ENCODE peak calls at places on chromosomes 11 and 22, in six cellular contexts. N is thyroid gland; S is fibroblast of lung; Z is body of pancreas; J is small intestine; K is naive thymus-derived CD4-positive, alpha-beta T cell. V is an unnamed sample. For H3K4me1, the result is how much of the 10 kb centered on the place peaks cover.

GRCh38 chr22:50656122-50657070 is 16.2 kb upstream of the SHANK3 start:
- DNase-seq in Z (peak), S (peak), N (peak), J (no peak), K (no peak), V (no peak)

GRCh38 chr11:95338430-95338991 is 107.5 kb upstream of the SESN3 start:
- DNase-seq in J (no peak), N (peak), Z (peak), S (peak), K (no peak), V (peak)

GRCh38 chr22:10741210-10741609 is 4786.8 kb upstream of the OR11H1 start:
- DNase-seq in S (no peak), Z (no peak), J (no peak), K (no peak), N (no peak), V (no peak)

GRCh38 chr11:63240791-63241379 is 2.5 kb downstream of the SLC22A25 start:
- DNase-seq in S (no peak), K (no peak), Z (no peak), J (no peak), N (no peak), V (no peak)

GRCh38 chr11:45852018-45852711 is 4.9 kb downstream of the CRY2 start:
- DNase-seq in J (no peak), K (no peak), S (no peak), N (no peak), Z (no peak), V (no peak)

GRCh38 chr11:96704847-96705246 is 315.0 kb downstream of the JRKL start:
- DNase-seq in S (no peak), J (no peak), N (no peak), Z (no peak), K (no peak), V (no peak)

GRCh38 chr11:18368236-18368635 is 26.1 kb upstream of the LDHA start:
- DNase-seq in S (peak), J (no peak), Z (no peak), N (no peak), K (no peak), V (no peak)

GRCh38 chr11:72781063-72781312 is 12.9 kb downstream of the STARD10 start:
- DNase-seq in K (no peak), N (peak), S (no peak), J (no peak), Z (peak), V (no peak)

GRCh38 chr11:44593194-44593593 is 27.7 kb downstream of the CD82 start:
- DNase-seq in S (no peak), K (no peak), Z (no peak), J (no peak), N (peak), V (peak)

GRCh38 chr11:48900131-48900800 is 83.4 kb downstream of the TRIM51G start:
- DNase-seq in J (no peak), K (no peak), Z (no peak), N (peak), S (no peak), V (no peak)

GRCh38 chr22:42313804-42314581 is 43.5 kb upstream of the TCF20 start:
- DNase-seq in S (peak), Z (peak), K (no peak), N (peak), J (peak), V (peak)

GRCh38 chr11:68685656-68686380 is 1.5 kb downstream of the GAL start:
- DNase-seq in J (no peak), Z (no peak), S (no peak), N (no peak), K (no peak), V (no peak)

GRCh38 chr11:19576903-19577302 is 135.7 kb upstream of the NAV2 start:
- DNase-seq in K (no peak), J (no peak), N (no peak), S (no peak), Z (no peak), V (no peak)

GRCh38 chr11:131109256-131109655 is 193.0 kb upstream of the SNX19 start:
- DNase-seq in N (no peak), S (peak), K (no peak), J (no peak), Z (no peak), V (no peak)

GRCh38 chr11:85346484-85346883 is 280.7 kb downstream of the DLG2 start:
- DNase-seq in N (no peak), J (no peak), K (no peak), S (no peak), Z (no peak), V (no peak)

GRCh38 chr22:44154431-44154942 is 26.2 kb upstream of the PARVG start:
- DNase-seq in J (no peak), K (no peak), Z (no peak), N (no peak), S (peak), V (no peak)

GRCh38 chr11:33949201-33949913 is 57.5 kb upstream of the LMO2 start:
- DNase-seq in N (no peak), K (no peak), S (no peak), J (no peak), Z (no peak), V (no peak)

GRCh38 chr22:22508274-22509176 is at the start of gene ZNF280B:
- DNase-seq in S (peak), K (peak), J (peak), N (peak), Z (peak), V (no peak)

GRCh38 chr11:94525933-94526332 is 13.7 kb downstream of the C11orf97 start:
- DNase-seq in K (no peak), S (peak), N (peak), Z (peak), J (peak), V (peak)

GRCh38 chr11:129639300-129639699 is 176.3 kb upstream of the TMEM45B start:
- DNase-seq in J (peak), Z (no peak), N (no peak), S (peak), K (no peak), V (no peak)
- H3K4me1 ChIP-seq in J (under half), Z (under half), N (under half), S (under half), K (under half), V (under half)

DNA sequence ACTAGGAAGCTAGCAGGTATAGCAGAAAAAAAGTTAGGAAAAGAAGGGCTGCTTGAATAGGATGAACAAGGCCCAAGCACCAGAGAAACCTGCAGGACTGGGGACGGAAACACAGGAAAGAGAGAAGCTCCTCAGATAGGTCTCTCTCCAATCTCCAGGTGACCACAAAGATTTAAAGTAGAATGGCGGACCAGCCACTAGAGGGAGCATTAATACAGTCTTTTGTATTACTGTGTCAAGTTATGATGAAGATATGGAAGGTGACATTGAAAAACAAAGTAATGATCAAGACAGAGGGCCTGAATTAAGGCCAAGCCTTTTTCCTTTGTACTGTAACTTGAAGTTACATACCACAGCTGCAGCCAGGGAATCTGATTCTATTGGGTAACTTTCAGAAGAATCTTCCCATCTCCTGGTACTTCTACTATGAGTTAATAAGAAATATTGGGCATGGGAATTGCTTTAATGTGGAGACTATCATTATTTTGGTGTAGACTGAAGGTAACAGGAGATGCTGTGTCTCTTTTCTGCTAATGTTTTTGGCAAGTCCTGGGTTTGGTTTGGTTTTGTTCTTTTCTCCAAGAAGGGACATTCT is 33.8 kb downstream of the OR2AG2 start:
- DNase-seq in J (peak), Z (peak), N (peak), S (peak), K (no peak), V (peak)
- H3K4me1 ChIP-seq in J (under half), Z (under half), N (under half), S (under half), K (half or more), V (under half)

DNA sequence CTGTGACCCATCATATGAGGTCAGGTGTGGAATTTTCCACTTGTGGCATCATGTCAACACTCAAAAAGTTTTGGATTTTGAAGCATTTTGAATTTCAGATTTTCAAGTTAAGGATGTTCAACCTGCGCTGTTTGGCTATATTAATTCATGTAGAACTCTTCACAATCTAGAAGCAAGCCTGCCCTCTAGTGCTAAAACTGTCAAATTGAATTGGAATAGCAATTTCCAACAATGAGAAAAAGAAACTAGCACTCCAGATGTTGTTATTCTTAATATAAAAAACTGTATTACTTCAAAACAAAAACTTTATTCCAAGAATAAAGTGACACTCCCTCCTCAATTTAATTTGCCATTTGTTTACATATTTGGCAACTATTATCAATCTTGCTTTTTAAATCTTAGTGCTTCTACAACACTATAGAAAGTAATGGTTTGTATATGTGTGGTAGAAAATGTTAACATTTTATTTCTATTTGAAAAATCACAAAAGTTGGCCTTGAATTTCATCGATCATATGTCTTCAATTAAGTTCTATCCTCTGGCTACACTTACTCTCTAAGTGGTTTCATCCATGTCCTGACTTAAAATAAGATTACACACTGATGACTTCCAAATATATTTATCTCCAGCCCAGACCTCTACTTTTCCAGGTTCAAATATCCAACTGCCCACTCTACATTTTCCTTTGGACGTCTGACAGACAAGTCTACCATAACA is 36.6 kb downstream of the DCUN1D5 start:
- DNase-seq in J (peak), S (peak), K (no peak), N (no peak), Z (peak), V (peak)
- H3K4me1 ChIP-seq in J (under half), S (under half), K (under half), N (under half), Z (under half), V (under half)

GRCh38 chr11:10806206-10806605 is 2.5 kb downstream of the EIF4G2 start:
- DNase-seq in J (no peak), K (no peak), S (no peak), Z (no peak), N (no peak), V (no peak)

GRCh38 chr11:10803676-10804075 is 5.0 kb downstream of the EIF4G2 start:
- DNase-seq in N (no peak), J (no peak), Z (no peak), S (no peak), K (no peak), V (no peak)

GRCh38 chr11:10808553-10809372 is at the start of gene EIF4G2:
- DNase-seq in Z (peak), J (peak), K (peak), N (peak), S (peak), V (peak)

GRCh38 chr11:10807629-10808552 is 835 bp downstream of the EIF4G2 start:
- DNase-seq in N (peak), Z (peak), K (peak), J (peak), S (peak), V (peak)

GRCh38 chr11:10805741-10806140 is 3.0 kb downstream of the EIF4G2 start:
- DNase-seq in K (no peak), S (no peak), J (no peak), N (no peak), Z (no peak), V (no peak)
- H3K4me1 ChIP-seq in K (half or more), S (under half), J (under half), N (under half), Z (under half), V (under half)

GRCh38 chr11:47399860-47400812 is 8.3 kb upstream of the SLC39A13 start:
- DNase-seq in N (peak), J (no peak), K (no peak), Z (no peak), S (no peak), V (no peak)

GRCh38 chr11:47400813-47401279 is 7.5 kb upstream of the SLC39A13 start:
- DNase-seq in J (no peak), K (no peak), N (no peak), S (no peak), Z (no peak), V (no peak)

GRCh38 chr11:47406896-47407745 is 1.3 kb upstream of the SLC39A13 start:
- DNase-seq in N (peak), S (no peak), J (no peak), Z (no peak), K (no peak), V (no peak)

GRCh38 chr11:47403571-47403970 is 4.8 kb upstream of the SLC39A13 start:
- DNase-seq in K (no peak), S (no peak), N (no peak), J (no peak), Z (no peak), V (no peak)

GRCh38 chr11:47403135-47403534 is 5.3 kb upstream of the SLC39A13 start:
- DNase-seq in Z (no peak), N (no peak), K (no peak), J (no peak), S (no peak), V (no peak)
- H3K4me1 ChIP-seq in Z (under half), N (under half), K (under half), J (under half), S (under half), V (under half)